ENCODE peak calls at places on chromosomes 4 and X, in six cellular contexts. X is right atrium auricular region; G is germinal center; C is CD4-positive, alpha-beta T cell; A is M059J; F is NCI-H82. N is an unnamed sample.

GRCh38 chr4:133996431-133997121 is 205.0 kb downstream of the PABPC4L start:
- DNase-seq in X (no peak), G (no peak), C (no peak), A (no peak), F (peak; percentile 13), N (no peak)

GRCh38 chr4:90419124-90419711 is 292.0 kb downstream of the CCSER1 start:
- DNase-seq in X (no peak), G (peak; percentile 4), C (no peak), A (peak; percentile 22), F (peak; percentile 51), N (no peak)

GRCh38 chrX:96464880-96465558 is 219.6 kb upstream of the DIAPH2 start:
- DNase-seq in X (no peak), G (no peak), C (no peak), A (no peak), F (no peak), N (no peak)

GRCh38 chr4:100984901-100985300 is 362.4 kb downstream of the PPP3CA start:
- DNase-seq in X (no peak), G (no peak), C (no peak), A (peak; percentile 73), F (no peak), N (no peak)

GRCh38 chrX:69618803-69619202 is 2.9 kb downstream of the EDA start:
- DNase-seq in X (no peak), G (peak; percentile 2), C (no peak), A (peak; percentile 14), F (peak; percentile 57), N (no peak)

GRCh38 chr4:81453024-81453423 is 18.7 kb downstream of the RASGEF1B start:
- DNase-seq in X (no peak), G (no peak), C (no peak), A (no peak), F (no peak), N (no peak)

GRCh38 chrX:96440941-96441340 is 243.7 kb upstream of the DIAPH2 start:
- DNase-seq in X (no peak), G (no peak), C (no peak), A (peak; percentile 13), F (no peak), N (no peak)

GRCh38 chrX:121832446-121832845 is 785.0 kb downstream of the GLUD2 start:
- DNase-seq in X (no peak), G (no peak), C (no peak), A (no peak), F (no peak), N (no peak)

GRCh38 chr4:36133658-36134057 is 110.7 kb downstream of the ARAP2 start:
- DNase-seq in X (no peak), G (no peak), C (no peak), A (no peak), F (no peak), N (no peak)

GRCh38 chr4:156362581-156362980 is 408.9 kb upstream of the CTSO start:
- DNase-seq in X (no peak), G (no peak), C (no peak), A (peak; percentile 75), F (no peak), N (no peak)

GRCh38 chr4:152536545-152537182 is 772 bp upstream of the FBXW7 start:
- DNase-seq in X (no peak), G (peak; percentile 47), C (no peak), A (peak; percentile 62), F (peak; percentile 71), N (no peak)

GRCh38 chr4:73741140-73741749 is 876 bp downstream of the CXCL8 start:
- DNase-seq in X (no peak), G (no peak), C (no peak), A (no peak), F (no peak), N (no peak)

GRCh38 chr4:101158136-101158485 is 189.2 kb downstream of the PPP3CA start:
- DNase-seq in X (no peak), G (no peak), C (no peak), A (no peak), F (no peak), N (no peak)

GRCh38 chr4:153345011-153345981 is 808 bp downstream of the MND1 start:
- DNase-seq in X (peak; percentile 63), G (peak; percentile 63), C (peak; percentile 52), A (peak; percentile 72), F (peak; percentile 75), N (no peak)